ENCODE peak calls at places on chromosomes 2 and 18, in ten cellular contexts. T is iris pigment epithelial cell; O is PC-3; J is effector CD4-positive, alpha-beta T cell; B is psoas muscle; G is NCI-H510A treated with DMSO at 0.1 percent for 48 hours; C is mesendoderm; N is HS-27A; K is mammary epithelial cell; F is Peyer's patch. D is an unnamed sample.

GRCh38 chr2:28326469-28326805 is 66.2 kb upstream of the FOSL2 start:
- DNase-seq in T (no peak), O (no peak), J (no peak), B (no peak), G (peak), C (no peak), N (no peak), K (no peak), F (no peak), D (no peak)

GRCh38 chr2:240364961-240365775 is 70.3 kb upstream of the GPC1 start:
- DNase-seq in T (no peak), O (no peak), J (no peak), B (no peak), G (no peak), C (no peak), N (no peak), K (no peak), F (no peak), D (no peak)

GRCh38 chr2:105797298-105797819 is 52.6 kb downstream of the NCK2 start:
- DNase-seq in T (peak), O (no peak), J (no peak), B (no peak), G (no peak), C (peak), N (no peak), K (peak), F (peak), D (no peak)

GRCh38 chr18:13269599-13270011 is 51.0 kb downstream of the LDLRAD4 start:
- DNase-seq in T (no peak), O (no peak), J (no peak), B (no peak), G (no peak), C (no peak), N (no peak), K (no peak), F (no peak), D (no peak)

GRCh38 chr2:121038831-121039230 is 246.2 kb downstream of the TFCP2L1 start:
- DNase-seq in T (no peak), O (peak), J (no peak), B (no peak), G (peak), C (no peak), N (no peak), K (peak), F (no peak), D (no peak)

GRCh38 chr2:61460168-61460567 is 10.7 kb downstream of the USP34 start:
- DNase-seq in T (peak), O (peak), J (no peak), B (no peak), G (no peak), C (no peak), N (no peak), K (peak), F (no peak), D (no peak)

GRCh38 chr2:136117391-136117841 is 533 bp downstream of the CXCR4 start:
- DNase-seq in T (peak), O (peak), J (peak), B (peak), G (peak), C (peak), N (no peak), K (peak), F (no peak), D (peak)

GRCh38 chr2:106581755-106582430 is 94.7 kb downstream of the CD8B2 start:
- DNase-seq in T (peak), O (peak), J (no peak), B (peak), G (peak), C (peak), N (no peak), K (peak), F (peak), D (peak)

GRCh38 chr2:237290249-237290648 is 123.7 kb downstream of the COL6A3 start:
- DNase-seq in T (peak), O (peak), J (no peak), B (peak), G (no peak), C (no peak), N (no peak), K (no peak), F (peak), D (no peak)

GRCh38 chr2:144357623-144358400 is 162.1 kb downstream of the ZEB2 start:
- DNase-seq in T (peak), O (peak), J (no peak), B (no peak), G (no peak), C (peak), N (peak), K (peak), F (no peak), D (no peak)

GRCh38 chr2:74374509-74375205 is 5.5 kb downstream of the DCTN1 start:
- DNase-seq in T (peak), O (no peak), J (no peak), B (peak), G (peak), C (peak), N (no peak), K (no peak), F (peak), D (no peak)

GRCh38 chr2:231183851-231184250 is 14.6 kb upstream of the ARMC9 start:
- DNase-seq in T (no peak), O (no peak), J (no peak), B (no peak), G (no peak), C (no peak), N (no peak), K (no peak), F (peak), D (no peak)

GRCh38 chr18:42931501-42931900 is 184.0 kb downstream of the RIT2 start:
- DNase-seq in T (peak), O (no peak), J (no peak), B (no peak), G (no peak), C (peak), N (no peak), K (no peak), F (no peak), D (no peak)

GRCh38 chr2:166154685-166155091 is 26.9 kb upstream of the SCN1A start:
- DNase-seq in T (no peak), O (no peak), J (no peak), B (no peak), G (no peak), C (no peak), N (no peak), K (no peak), F (no peak), D (no peak)

D was measured in germinal center.